ENCODE peak calls at places on chromosomes 7 and 10, in eight cellular contexts. U, E, D, B, K, H, W and Z are unnamed samples.

GRCh38 chr10:77510695-77511094 is 126.9 kb downstream of the KCNMA1 start:
- DNase-seq in K (no peak), W (no peak), H (no peak), E (no peak), U (no peak), D (no peak), B (no peak), Z (no peak)

GRCh38 chr10:80491251-80492102 is 37.4 kb downstream of the TSPAN14 start:
- DNase-seq in B (no peak), W (no peak), D (no peak), E (peak), H (no peak), U (no peak), K (no peak), Z (no peak)

GRCh38 chr10:46240684-46241565 is 45.9 kb upstream of the ANTXRL start:
- DNase-seq in W (no peak), K (no peak), E (no peak), B (no peak), H (no peak), D (no peak), U (no peak), Z (no peak)

GRCh38 chr10:113523071-113523470 is 29.8 kb upstream of the HABP2 start:
- DNase-seq in H (no peak), W (no peak), E (no peak), B (no peak), K (no peak), D (no peak), U (no peak), Z (no peak)

GRCh38 chr7:64630496-64630895 is 35.4 kb upstream of the ZNF107 start:
- DNase-seq in D (no peak), E (no peak), B (no peak), W (no peak), U (peak), H (peak), K (no peak), Z (no peak)

GRCh38 chr7:132509667-132510066 is 66.6 kb downstream of the PLXNA4 start:
- DNase-seq in H (no peak), U (no peak), K (no peak), B (no peak), D (no peak), E (no peak), W (no peak), Z (no peak)

GRCh38 chr10:75530337-75530736 is 98.9 kb downstream of the LRMDA start:
- DNase-seq in K (no peak), D (no peak), B (peak), W (no peak), E (no peak), U (no peak), H (peak), Z (no peak)

GRCh38 chr10:2929457-2929856 is 137.9 kb upstream of the PFKP start:
- DNase-seq in K (no peak), H (no peak), W (no peak), D (no peak), U (no peak), B (no peak), E (no peak), Z (no peak)

GRCh38 chr10:1124796-1125195 is 68.6 kb downstream of the WDR37 start:
- DNase-seq in H (no peak), U (no peak), D (no peak), E (no peak), B (no peak), K (no peak), W (no peak), Z (no peak)

GRCh38 chr7:102156867-102157266 is 129.8 kb upstream of the SH2B2 start:
- DNase-seq in B (no peak), D (no peak), W (no peak), E (no peak), U (no peak), K (no peak), H (no peak), Z (no peak)

GRCh38 chr10:15369642-15370211 is 1.4 kb downstream of the FAM171A1 start:
- DNase-seq in U (no peak), B (no peak), D (no peak), E (peak), W (no peak), H (peak), K (no peak), Z (no peak)

GRCh38 chr7:415646-416525 is 103.8 kb downstream of the PDGFA start:
- DNase-seq in U (no peak), B (peak), W (no peak), K (no peak), E (peak), D (no peak), H (no peak), Z (no peak)

GRCh38 chr7:54015251-54015650 is 526.9 kb upstream of the VSTM2A start:
- DNase-seq in U (no peak), E (no peak), K (no peak), W (no peak), D (no peak), B (no peak), H (no peak), Z (no peak)

GRCh38 chr7:95509199-95509598 is 23.5 kb downstream of the ASB4 start:
- DNase-seq in B (no peak), H (peak), D (no peak), K (no peak), E (no peak), U (peak), W (no peak), Z (no peak)

GRCh38 chr10:78757542-78757941 is 311.2 kb upstream of the ZMIZ1 start:
- DNase-seq in W (no peak), U (no peak), K (no peak), B (peak), E (no peak), H (peak), D (no peak), Z (no peak)

GRCh38 chr7:112157072-112157471 is 49.1 kb downstream of the DOCK4 start:
- DNase-seq in U (no peak), B (no peak), W (no peak), D (no peak), E (no peak), K (no peak), H (peak), Z (no peak)

GRCh38 chr7:123660514-123661354 is 5.1 kb downstream of the LMOD2 start:
- DNase-seq in H (no peak), W (no peak), E (no peak), K (no peak), D (no peak), U (no peak), B (no peak), Z (no peak)

GRCh38 chr10:117004627-117005453 is at the start of gene SHTN1:
- DNase-seq in E (peak), W (no peak), D (peak), B (peak), U (peak), H (peak), K (peak), Z (no peak)

GRCh38 chr10:53898532-53898931 is 902.5 kb downstream of the PCDH15 start:
- DNase-seq in W (no peak), B (no peak), E (no peak), D (no peak), K (no peak), U (no peak), H (no peak), Z (no peak)

GRCh38 chr10:131452926-131453771 is 141.6 kb upstream of the TCERG1L start:
- DNase-seq in K (no peak), D (no peak), B (no peak), H (no peak), U (no peak), E (peak), W (no peak), Z (no peak)

GRCh38 chr7:47596502-47597202 is 14.7 kb upstream of the TNS3 start:
- DNase-seq in U (no peak), E (peak), H (no peak), K (no peak), D (no peak), W (no peak), B (peak), Z (no peak)

GRCh38 chr10:110834622-110835219 is 37.0 kb upstream of the PDCD4 start:
- DNase-seq in W (no peak), H (peak), E (peak), K (peak), B (peak), D (no peak), U (no peak), Z (peak)

GRCh38 chr7:149310113-149310836 is 48.3 kb downstream of the ZNF783 start:
- DNase-seq in B (no peak), U (peak), D (no peak), K (peak), W (peak), E (no peak), H (peak), Z (no peak)

GRCh38 chr7:37380831-37381230 is 67.8 kb downstream of the ELMO1 start:
- DNase-seq in B (no peak), K (no peak), W (no peak), D (no peak), E (no peak), U (no peak), H (no peak), Z (no peak)

GRCh38 chr7:125382401-125382800 is 452.8 kb upstream of the POT1 start:
- DNase-seq in W (no peak), D (no peak), H (no peak), K (no peak), U (no peak), B (no peak), E (no peak), Z (no peak)

GRCh38 chr10:45227042-45227441 is 88.4 kb downstream of the OR13A1 start:
- DNase-seq in U (no peak), B (no peak), K (no peak), W (no peak), H (no peak), E (no peak), D (no peak), Z (no peak)

GRCh38 chr10:99435986-99436633 is 5.7 kb upstream of the GOT1 start:
- DNase-seq in H (peak), K (peak), E (no peak), U (peak), W (no peak), D (no peak), B (no peak), Z (no peak)